ENCODE peak calls at places on chromosomes 16 and 17, in eight cellular contexts. W is CD4-positive, CD25-positive, alpha-beta regulatory T cell; G is colonic mucosa; E is AG09319; S is stimulated activated CD4-positive, alpha-beta T cell treated with anti-CD3 and anti-CD28 coated beads, Interleukin-1b, Interleukin-23, amount 100 ng/mL, for 24 hours; L is PC-3; C is A172; I is amniotic epithelial cell. J is an unnamed sample.

GRCh38 chr17:80061421-80061820 is 25.0 kb downstream of the CCDC40 start:
- DNase-seq in C (no peak), E (no peak), G (no peak), I (no peak), W (no peak), L (no peak), S (no peak), J (no peak)

GRCh38 chr16:13148836-13149235 is 247.4 kb downstream of the SHISA9 start:
- DNase-seq in S (no peak), E (no peak), C (peak), L (no peak), W (no peak), G (no peak), I (no peak), J (peak)

GRCh38 chr17:76586741-76587487 is 1.3 kb upstream of the ST6GALNAC2 start:
- DNase-seq in W (no peak), L (no peak), G (no peak), E (no peak), S (no peak), I (no peak), C (no peak), J (no peak)

GRCh38 chr16:59593256-59593655 is 859.1 kb upstream of the GOT2 start:
- DNase-seq in L (peak), I (peak), S (no peak), G (no peak), W (no peak), E (peak), C (no peak), J (no peak)

GRCh38 chr16:85037050-85037410 is 9.4 kb downstream of the KIAA0513 start:
- DNase-seq in L (peak), C (peak), I (peak), S (no peak), E (no peak), W (no peak), G (no peak), J (no peak)

GRCh38 chr17:20302191-20302917 is 165.0 kb downstream of the LGALS9B start:
- DNase-seq in W (no peak), S (no peak), L (no peak), I (peak), G (no peak), C (no peak), E (no peak), J (no peak)

GRCh38 chr17:19270951-19271611 is 33.9 kb downstream of the EPN2 start:
- DNase-seq in E (no peak), W (no peak), G (no peak), C (no peak), L (no peak), I (no peak), S (no peak), J (no peak)

GRCh38 chr17:21676281-21677111 is 15.8 kb upstream of the KCNJ18 start:
- DNase-seq in I (no peak), S (no peak), E (no peak), W (no peak), C (no peak), G (no peak), L (no peak), J (no peak)

GRCh38 chr16:67028167-67028554 is 788 bp upstream of the CBFB start:
- DNase-seq in I (no peak), C (no peak), E (no peak), G (no peak), S (no peak), L (no peak), W (no peak), J (no peak)

GRCh38 chr17:7797976-7798375 is 36.0 kb upstream of the KDM6B start:
- DNase-seq in C (no peak), I (no peak), E (no peak), G (no peak), L (no peak), W (no peak), S (no peak), J (no peak)

GRCh38 chr17:45782889-45783592 is 1.1 kb upstream of the CRHR1 start:
- DNase-seq in G (no peak), E (no peak), C (no peak), W (peak), I (no peak), L (no peak), S (peak), J (no peak)